ENCODE peak calls at places on chromosome 21, in five cellular contexts. T is CD4-positive, CD25-positive, alpha-beta regulatory T cell; C is GM23248; Y is aorta; G is CD8-positive, alpha-beta T cell. W is an unnamed sample.

GRCh38 chr21:33936221-33937038 is 20.8 kb upstream of the ATP5PO start:
- DNase-seq in T (peak; percentile 76), C (peak; percentile 23), Y (no peak), G (peak; percentile 77), W (no peak)

GRCh38 chr21:46244602-46245001 is 16.0 kb upstream of the LSS start:
- DNase-seq in T (no peak), C (no peak), Y (no peak), G (no peak), W (no peak)

GRCh38 chr21:26127918-26128317 is 42.7 kb downstream of the APP start:
- DNase-seq in T (no peak), C (peak; percentile 81), Y (no peak), G (no peak), W (no peak)

GRCh38 chr21:33954395-33954794 is 38.8 kb upstream of the ATP5PO start:
- DNase-seq in T (no peak), C (no peak), Y (no peak), G (no peak), W (no peak)

GRCh38 chr21:29827236-29827635 is 112.6 kb downstream of the GRIK1 start:
- DNase-seq in T (no peak), C (peak; percentile 17), Y (no peak), G (no peak), W (no peak)

GRCh38 chr21:17270234-17270633 is 242.6 kb upstream of the CXADR start:
- DNase-seq in T (no peak), C (peak; percentile 78), Y (no peak), G (no peak), W (no peak)

GRCh38 chr21:43196789-43197188 is 28.0 kb downstream of the CRYAA start:
- DNase-seq in T (no peak), C (no peak), Y (no peak), G (no peak), W (no peak)

GRCh38 chr21:37848721-37849490 is 67.4 kb downstream of the KCNJ6 start:
- DNase-seq in T (no peak), C (peak; percentile 32), Y (no peak), G (no peak), W (no peak)

GRCh38 chr21:44656868-44657267 is 864 bp upstream of the KRTAP12-3 start:
- DNase-seq in T (no peak), C (no peak), Y (no peak), G (no peak), W (no peak)

GRCh38 chr21:29238052-29238966 is 60.4 kb upstream of the BACH1 start:
- DNase-seq in T (no peak), C (peak; percentile 50), Y (no peak), G (no peak), W (no peak)

GRCh38 chr21:26388731-26389231 is 184.3 kb downstream of the CYYR1 start:
- DNase-seq in T (no peak), C (peak; percentile 88), Y (no peak), G (no peak), W (no peak)

GRCh38 chr21:46211786-46212720 is 16.5 kb downstream of the LSS start:
- DNase-seq in T (no peak), C (peak; percentile 59), Y (no peak), G (no peak), W (no peak)

GRCh38 chr21:37945036-37945435 is 28.8 kb upstream of the KCNJ6 start:
- DNase-seq in T (no peak), C (no peak), Y (no peak), G (no peak), W (no peak)

GRCh38 chr21:32283001-32283400 is 4.2 kb upstream of the MIS18A start:
- DNase-seq in T (no peak), C (no peak), Y (no peak), G (no peak), W (no peak)

GRCh38 chr21:18545908-18546307 is 142.3 kb upstream of the TMPRSS15 start:
- DNase-seq in T (no peak), C (no peak), Y (no peak), G (no peak), W (no peak)

GRCh38 chr21:32392299-32392879 is 423 bp downstream of the URB1 start:
- DNase-seq in T (peak; percentile 29), C (peak; percentile 51), Y (no peak), G (no peak), W (no peak)

GRCh38 chr21:44370027-44370735 is 16.8 kb downstream of the TRPM2 start:
- DNase-seq in T (no peak), C (peak; percentile 61), Y (peak; percentile 55), G (no peak), W (no peak)

GRCh38 chr21:40689241-40689640 is 157.7 kb downstream of the DSCAM start:
- DNase-seq in T (no peak), C (no peak), Y (no peak), G (no peak), W (no peak)

GRCh38 chr21:32411366-32412161 is 942 bp upstream of the EVA1C start:
- DNase-seq in T (peak; percentile 80), C (peak; percentile 87), Y (peak; percentile 93), G (peak; percentile 61), W (peak; percentile 32)

GRCh38 chr21:31675332-31675731 is 15.8 kb downstream of the SOD1 start:
- DNase-seq in T (no peak), C (no peak), Y (no peak), G (no peak), W (no peak)

GRCh38 chr21:17667256-17667655 is 54.6 kb upstream of the BTG3 start:
- DNase-seq in T (no peak), C (no peak), Y (no peak), G (no peak), W (no peak)

GRCh38 chr21:44914176-44914874 is 6.4 kb downstream of the ITGB2 start:
- DNase-seq in T (peak; percentile 87), C (no peak), Y (peak; percentile 64), G (peak; percentile 57), W (peak; percentile 31)

GRCh38 chr21:26941436-26941835 is 25.5 kb downstream of the ADAMTS5 start:
- DNase-seq in T (no peak), C (peak; percentile 77), Y (no peak), G (no peak), W (no peak)

GRCh38 chr21:46567348-46567747 is 37.5 kb downstream of the S100B start:
- DNase-seq in T (no peak), C (no peak), Y (no peak), G (no peak), W (no peak)

GRCh38 chr21:37207441-37208009 is 59.6 kb downstream of the VPS26C start:
- DNase-seq in T (peak; percentile 32), C (peak; percentile 77), Y (peak; percentile 50), G (no peak), W (no peak)

GRCh38 chr21:42578034-42578433 is 64.4 kb downstream of the SLC37A1 start:
- DNase-seq in T (no peak), C (no peak), Y (peak; percentile 9), G (no peak), W (no peak)

GRCh38 chr21:17539743-17540341 is 27.0 kb downstream of the CXADR start:
- DNase-seq in T (no peak), C (no peak), Y (peak; percentile 53), G (no peak), W (no peak)

GRCh38 chr21:44846485-44847260 is 26.8 kb downstream of the PTTG1IP start:
- DNase-seq in T (peak; percentile 48), C (peak; percentile 92), Y (peak; percentile 85), G (peak; percentile 55), W (no peak)

GRCh38 chr21:40146201-40146890 is 279.1 kb downstream of the PCP4 start:
- DNase-seq in T (no peak), C (no peak), Y (no peak), G (no peak), W (no peak)

GRCh38 chr21:29376556-29376955 is 77.8 kb downstream of the BACH1 start:
- DNase-seq in T (peak; percentile 87), C (peak; percentile 46), Y (peak; percentile 76), G (peak; percentile 41), W (peak; percentile 19)

DNA sequence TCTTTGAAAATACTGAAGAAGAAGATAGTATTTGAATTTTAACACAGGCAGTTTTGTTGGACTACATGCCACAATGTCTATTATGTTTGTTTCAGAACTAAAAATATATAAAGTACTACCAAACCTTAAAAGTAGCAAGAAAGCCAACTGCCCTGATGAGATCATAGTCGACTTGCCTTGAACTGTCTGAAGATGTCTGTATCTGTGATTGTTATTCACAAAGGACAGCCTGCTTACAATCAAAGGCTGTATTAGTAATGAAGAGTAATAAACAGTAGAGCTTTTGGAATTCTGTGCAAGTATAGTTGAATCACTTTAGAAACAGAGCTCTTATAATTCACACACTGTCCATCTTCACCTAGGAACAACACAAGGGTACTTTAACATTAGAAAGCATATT is 228.3 kb downstream of the NCAM2 start:
- DNase-seq in T (no peak), C (no peak), Y (no peak), G (no peak), W (no peak)
- H3K9me3 ChIP-seq in T (no peaks in the 10 kb centered on the region), C (no peaks in the 10 kb centered on the region), Y (no peaks in the 10 kb centered on the region), G (no peaks in the 10 kb centered on the region), W (no peaks in the 10 kb centered on the region)

DNA sequence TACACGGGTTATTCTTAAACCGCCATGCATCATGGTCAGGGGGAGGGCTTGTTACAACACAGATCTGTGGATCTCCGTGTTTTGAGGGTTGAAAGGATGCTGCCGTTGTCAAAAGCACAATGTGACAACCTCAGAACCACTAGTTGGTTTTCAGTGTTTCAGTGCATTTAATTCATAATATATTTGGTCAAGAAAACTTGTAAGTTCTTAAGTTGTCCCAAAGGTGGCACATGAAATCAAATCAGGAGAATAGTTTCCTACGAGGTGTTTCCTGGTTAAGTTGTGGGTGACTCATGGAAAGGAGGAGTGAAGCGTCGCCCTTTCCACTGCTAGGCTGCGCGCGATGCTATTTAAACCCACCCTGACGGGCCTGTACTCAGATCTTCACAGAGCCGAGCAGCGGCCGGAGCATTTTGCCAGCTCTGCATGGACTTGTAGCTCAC is 1531.5 kb upstream of the TPTE start:
- DNase-seq in T (no peak), C (no peak), Y (no peak), G (no peak), W (no peak)
- H3K9me3 ChIP-seq in T (peaks cover 19% of the 10 kb centered on the region), C (no peaks in the 10 kb centered on the region), Y (peaks cover 3% of the 10 kb centered on the region), G (no peaks in the 10 kb centered on the region), W (peaks cover 4% of the 10 kb centered on the region)

GRCh38 chr21:9741343-9741742 is 780.0 kb upstream of the TPTE start:
- DNase-seq in T (no peak), C (no peak), Y (no peak), G (no peak), W (no peak)

GRCh38 chr21:9735421-9735961 is 785.9 kb upstream of the TPTE start:
- DNase-seq in T (no peak), C (no peak), Y (peak; percentile 49), G (no peak), W (no peak)

GRCh38 chr21:9739240-9739639 is 782.1 kb upstream of the TPTE start:
- DNase-seq in T (no peak), C (no peak), Y (no peak), G (no peak), W (no peak)

GRCh38 chr21:9737871-9738520 is 783.4 kb upstream of the TPTE start:
- DNase-seq in T (no peak), C (no peak), Y (no peak), G (no peak), W (no peak)

GRCh38 chr21:9738527-9738926 is 782.9 kb upstream of the TPTE start:
- DNase-seq in T (no peak), C (no peak), Y (no peak), G (no peak), W (no peak)
- H3K9me3 ChIP-seq in T (peaks cover 12% of the 10 kb centered on the region), C (peaks cover 2% of the 10 kb centered on the region), Y (peaks cover 10% of the 10 kb centered on the region), G (peaks cover 9% of the 10 kb centered on the region), W (no peaks in the 10 kb centered on the region)

DNA sequence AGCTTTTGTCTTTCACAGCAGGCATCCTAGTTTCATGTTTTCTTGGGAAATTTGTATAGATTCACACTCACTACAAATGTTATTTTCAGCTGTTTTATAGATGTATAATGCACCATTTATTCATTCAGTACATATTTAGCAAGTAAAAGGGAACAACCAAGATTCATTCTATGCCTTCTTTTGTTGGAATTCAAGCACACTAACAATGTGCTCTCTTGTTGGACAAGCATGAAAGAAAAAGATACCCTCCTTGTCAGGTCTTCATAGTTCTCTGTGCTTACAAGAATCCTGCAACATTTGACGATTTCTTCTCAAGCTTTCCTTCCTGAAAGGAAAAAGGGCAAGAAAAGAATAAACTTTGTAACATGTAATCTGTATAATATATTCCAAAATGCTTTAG is 456.0 kb downstream of the USP25 start:
- DNase-seq in T (no peak), C (no peak), Y (no peak), G (no peak), W (no peak)
- H3K9me3 ChIP-seq in T (peaks cover 1% of the 10 kb centered on the region), C (no peaks in the 10 kb centered on the region), Y (no peaks in the 10 kb centered on the region), G (no peaks in the 10 kb centered on the region), W (no peaks in the 10 kb centered on the region)

W was measured in T-helper 17 cell.